ENCODE peak calls at places on chromosomes 7 and 10, in eight cellular contexts. One of them, this sample, is unnamed.
A peak's percentile ranks its signal among the peaks of the same experiment; 100 is the strongest.

GRCh38 chr7:114740095-114740494 is 181.8 kb upstream of the MDFIC start:
- DNase-seq in GM10248: no peak
- DNase-seq in Calu3: no peak
- DNase-seq in anterior cingulate cortex: no peak
- DNase-seq in HEK293T: no peak
- DNase-seq in T-helper 2 cell: no peak
- DNase-seq in fibroblast of pulmonary artery: no peak
- DNase-seq in T-helper 17 cell: no peak
- DNase-seq in this sample: no peak

GRCh38 chr7:71682841-71683341 is 550.9 kb downstream of the GALNT17 start:
- DNase-seq in Calu3: no peak
- DNase-seq in anterior cingulate cortex: peak; percentile 74
- DNase-seq in fibroblast of pulmonary artery: no peak
- DNase-seq in T-helper 17 cell: no peak
- DNase-seq in GM10248: no peak
- DNase-seq in T-helper 2 cell: no peak
- DNase-seq in HEK293T: no peak
- DNase-seq in this sample: no peak

GRCh38 chr10:90787906-90788491 is 69.8 kb downstream of the HTR7 start:
- DNase-seq in GM10248: no peak
- DNase-seq in T-helper 17 cell: no peak
- DNase-seq in HEK293T: peak; percentile 50
- DNase-seq in T-helper 2 cell: no peak
- DNase-seq in fibroblast of pulmonary artery: peak; percentile 62
- DNase-seq in anterior cingulate cortex: peak; percentile 16
- DNase-seq in Calu3: peak; percentile 53
- DNase-seq in this sample: no peak

GRCh38 chr7:50287121-50287520 is 17.4 kb upstream of the IKZF1 start:
- DNase-seq in anterior cingulate cortex: no peak
- DNase-seq in GM10248: no peak
- DNase-seq in Calu3: no peak
- DNase-seq in fibroblast of pulmonary artery: no peak
- DNase-seq in HEK293T: no peak
- DNase-seq in T-helper 17 cell: no peak
- DNase-seq in T-helper 2 cell: no peak
- DNase-seq in this sample: no peak

GRCh38 chr10:75593690-75594556 is 162.5 kb downstream of the LRMDA start:
- DNase-seq in anterior cingulate cortex: no peak
- DNase-seq in Calu3: no peak
- DNase-seq in GM10248: no peak
- DNase-seq in HEK293T: peak; percentile 73
- DNase-seq in fibroblast of pulmonary artery: no peak
- DNase-seq in T-helper 2 cell: no peak
- DNase-seq in T-helper 17 cell: no peak
- DNase-seq in this sample: no peak

GRCh38 chr10:59675812-59676211 is 33.8 kb downstream of the SLC16A9 start:
- DNase-seq in anterior cingulate cortex: no peak
- DNase-seq in T-helper 17 cell: no peak
- DNase-seq in HEK293T: peak; percentile 8
- DNase-seq in T-helper 2 cell: no peak
- DNase-seq in GM10248: no peak
- DNase-seq in Calu3: peak; percentile 12
- DNase-seq in fibroblast of pulmonary artery: no peak
- DNase-seq in this sample: no peak

GRCh38 chr10:91796332-91797076 is 1.7 kb upstream of the TNKS2 start:
- DNase-seq in T-helper 2 cell: peak; percentile 30
- DNase-seq in HEK293T: peak; percentile 16
- DNase-seq in anterior cingulate cortex: no peak
- DNase-seq in T-helper 17 cell: peak; percentile 44
- DNase-seq in Calu3: peak; percentile 11
- DNase-seq in GM10248: peak; percentile 25
- DNase-seq in fibroblast of pulmonary artery: peak; percentile 8
- DNase-seq in this sample: peak; percentile 45

GRCh38 chr7:56218510-56218909 is 102.3 kb upstream of the NUPR2 start:
- DNase-seq in anterior cingulate cortex: peak; percentile 23
- DNase-seq in T-helper 17 cell: no peak
- DNase-seq in GM10248: no peak
- DNase-seq in Calu3: no peak
- DNase-seq in fibroblast of pulmonary artery: no peak
- DNase-seq in T-helper 2 cell: no peak
- DNase-seq in HEK293T: no peak
- DNase-seq in this sample: no peak

GRCh38 chr7:148819697-148820332 is 64.3 kb downstream of the EZH2 start:
- DNase-seq in T-helper 17 cell: no peak
- DNase-seq in fibroblast of pulmonary artery: peak; percentile 47
- DNase-seq in Calu3: no peak
- DNase-seq in anterior cingulate cortex: no peak
- DNase-seq in HEK293T: no peak
- DNase-seq in GM10248: no peak
- DNase-seq in T-helper 2 cell: no peak
- DNase-seq in this sample: no peak

GRCh38 chr7:26699761-26700160 is 164.6 kb downstream of the SKAP2 start:
- DNase-seq in T-helper 17 cell: no peak
- DNase-seq in fibroblast of pulmonary artery: no peak
- DNase-seq in HEK293T: no peak
- DNase-seq in anterior cingulate cortex: no peak
- DNase-seq in GM10248: no peak
- DNase-seq in Calu3: no peak
- DNase-seq in T-helper 2 cell: no peak
- DNase-seq in this sample: no peak